ENCODE peak calls at places on chromosome 13, in five cellular contexts. O is heart right ventricle, E is PC-9, J is fibroblast of lung, Q is cardiac muscle cell. K is an unnamed sample.

GRCh38 chr13:106530209-106530906 is 5.1 kb downstream of the EFNB2 start:
- DNase-seq in O (peak; percentile 50), E (peak; percentile 43), J (no peak), Q (no peak), K (no peak)

GRCh38 chr13:33740134-33740538 is 77.8 kb upstream of the RFC3 start:
- DNase-seq in O (no peak), E (no peak), J (peak; percentile 92), Q (peak; percentile 85), K (no peak)

GRCh38 chr13:90447735-90448103 is 899.8 kb upstream of the MIR17HG start:
- DNase-seq in O (no peak), E (peak; percentile 13), J (peak; percentile 95), Q (peak; percentile 61), K (no peak)

GRCh38 chr13:94520001-94520400 is 40.5 kb upstream of the DCT start:
- DNase-seq in O (no peak), E (no peak), J (no peak), Q (no peak), K (no peak)

GRCh38 chr13:29508130-29508873 is 87.2 kb downstream of the SLC7A1 start:
- DNase-seq in O (peak; percentile 84), E (peak; percentile 70), J (peak; percentile 91), Q (peak; percentile 86), K (peak; percentile 96)

GRCh38 chr13:75566658-75567057 is 17.1 kb downstream of the UCHL3 start:
- DNase-seq in O (no peak), E (no peak), J (peak; percentile 36), Q (peak; percentile 67), K (no peak)

GRCh38 chr13:49627831-49628652 is at the start of gene ARL11:
- DNase-seq in O (peak; percentile 43), E (peak; percentile 83), J (no peak), Q (no peak), K (peak; percentile 93)

GRCh38 chr13:50400035-50400726 is 384.9 kb downstream of the KCNRG start:
- DNase-seq in O (peak; percentile 64), E (no peak), J (peak; percentile 66), Q (peak; percentile 71), K (no peak)

GRCh38 chr13:35979378-35979911 is 151.7 kb downstream of the DCLK1 start:
- DNase-seq in O (peak; percentile 69), E (no peak), J (peak; percentile 98), Q (peak; percentile 97), K (no peak)

GRCh38 chr13:40344270-40345148 is 321.9 kb downstream of the FOXO1 start:
- DNase-seq in O (no peak), E (no peak), J (peak; percentile 46), Q (peak; percentile 85), K (no peak)

GRCh38 chr13:39374741-39375189 is 228.2 kb downstream of the LHFPL6 start:
- DNase-seq in O (no peak), E (no peak), J (peak; percentile 12), Q (no peak), K (no peak)

GRCh38 chr13:84653915-84654534 is 771.8 kb upstream of the SLITRK1 start:
- DNase-seq in O (peak; percentile 59), E (no peak), J (no peak), Q (no peak), K (no peak)

GRCh38 chr13:49836516-49836915 is 44.0 kb upstream of the KPNA3 start:
- DNase-seq in O (no peak), E (no peak), J (no peak), Q (no peak), K (peak; percentile 74)

GRCh38 chr13:20847298-20847697 is 55.2 kb downstream of the XPO4 start:
- DNase-seq in O (no peak), E (no peak), J (peak; percentile 26), Q (peak; percentile 48), K (no peak)

GRCh38 chr13:99995503-99996176 is 14.1 kb downstream of the ZIC2 start:
- DNase-seq in O (no peak), E (no peak), J (no peak), Q (no peak), K (peak; percentile 68)

GRCh38 chr13:111145071-111145470 is 30.0 kb downstream of the ARHGEF7 start:
- DNase-seq in O (no peak), E (no peak), J (no peak), Q (no peak), K (no peak)

GRCh38 chr13:108924154-108924940 is 294.9 kb downstream of the MYO16 start:
- DNase-seq in O (no peak), E (no peak), J (peak; percentile 43), Q (no peak), K (no peak)

GRCh38 chr13:36193151-36193855 is 21.1 kb downstream of the SOHLH2 start:
- DNase-seq in O (no peak), E (peak; percentile 57), J (peak; percentile 49), Q (peak; percentile 44), K (no peak)

GRCh38 chr13:107244241-107244640 is 676.3 kb upstream of the ARGLU1 start:
- DNase-seq in O (no peak), E (no peak), J (no peak), Q (no peak), K (no peak)

GRCh38 chr13:47087841-47088240 is 191.0 kb upstream of the HTR2A start:
- DNase-seq in O (no peak), E (no peak), J (peak; percentile 85), Q (peak; percentile 12), K (no peak)

GRCh38 chr13:39302855-39303254 is 264.6 kb downstream of the NHLRC3 start:
- DNase-seq in O (no peak), E (no peak), J (no peak), Q (no peak), K (no peak)

GRCh38 chr13:114132419-114133121 is at the start of gene RASA3:
- DNase-seq in O (peak; percentile 72), E (peak; percentile 76), J (peak; percentile 87), Q (peak; percentile 93), K (peak; percentile 94)

GRCh38 chr13:77925616-77926015 is 7.0 kb upstream of the EDNRB start:
- DNase-seq in O (no peak), E (no peak), J (no peak), Q (no peak), K (no peak)

GRCh38 chr13:40430234-40430633 is 236.2 kb downstream of the FOXO1 start:
- DNase-seq in O (no peak), E (no peak), J (no peak), Q (no peak), K (no peak)

GRCh38 chr13:110136660-110137585 is 170.0 kb downstream of the COL4A1 start:
- DNase-seq in O (no peak), E (no peak), J (no peak), Q (no peak), K (peak; percentile 79)
- H3K4me3 ChIP-seq in O (peak overlapping the region; percentile 69), E (peak overlapping the region; percentile 67), J (no peak overlapping the region), Q (peak overlapping the region; percentile 59), K (peak overlapping the region; percentile 89)

DNA sequence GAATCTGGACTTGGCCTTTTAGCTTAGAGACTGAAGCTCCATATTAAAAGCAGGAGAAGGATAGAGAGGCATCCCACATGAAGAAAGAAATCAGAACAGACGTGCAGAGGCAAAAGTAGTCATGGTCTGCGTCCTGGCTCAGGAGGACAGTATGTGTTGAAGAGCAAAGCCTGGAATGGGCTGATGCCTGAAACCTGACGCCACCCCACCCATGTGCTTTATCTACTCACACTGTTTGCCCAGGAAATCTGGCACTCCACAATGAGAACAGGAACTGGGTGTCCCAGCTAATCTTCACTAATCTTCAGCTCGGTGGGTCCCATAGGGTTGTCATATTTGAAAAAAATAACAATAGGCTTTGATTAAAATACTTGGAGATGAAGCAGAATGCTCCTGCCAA is 549.0 kb upstream of the GPC6 start:
- DNase-seq in O (no peak), E (no peak), J (no peak), Q (no peak), K (peak; percentile 66)
- H3K4me3 ChIP-seq in O (no peak overlapping the region), E (no peak overlapping the region), J (no peak overlapping the region), Q (no peak overlapping the region), K (peak overlapping the region; percentile 21)

GRCh38 chr13:51520524-51520923 is 63.7 kb upstream of the WDFY2 start:
- DNase-seq in O (no peak), E (no peak), J (peak; percentile 71), Q (peak; percentile 68), K (no peak)
- H3K4me3 ChIP-seq in O (no peak overlapping the region), E (no peak overlapping the region), J (no peak overlapping the region), Q (no peak overlapping the region), K (no peak overlapping the region)

DNA sequence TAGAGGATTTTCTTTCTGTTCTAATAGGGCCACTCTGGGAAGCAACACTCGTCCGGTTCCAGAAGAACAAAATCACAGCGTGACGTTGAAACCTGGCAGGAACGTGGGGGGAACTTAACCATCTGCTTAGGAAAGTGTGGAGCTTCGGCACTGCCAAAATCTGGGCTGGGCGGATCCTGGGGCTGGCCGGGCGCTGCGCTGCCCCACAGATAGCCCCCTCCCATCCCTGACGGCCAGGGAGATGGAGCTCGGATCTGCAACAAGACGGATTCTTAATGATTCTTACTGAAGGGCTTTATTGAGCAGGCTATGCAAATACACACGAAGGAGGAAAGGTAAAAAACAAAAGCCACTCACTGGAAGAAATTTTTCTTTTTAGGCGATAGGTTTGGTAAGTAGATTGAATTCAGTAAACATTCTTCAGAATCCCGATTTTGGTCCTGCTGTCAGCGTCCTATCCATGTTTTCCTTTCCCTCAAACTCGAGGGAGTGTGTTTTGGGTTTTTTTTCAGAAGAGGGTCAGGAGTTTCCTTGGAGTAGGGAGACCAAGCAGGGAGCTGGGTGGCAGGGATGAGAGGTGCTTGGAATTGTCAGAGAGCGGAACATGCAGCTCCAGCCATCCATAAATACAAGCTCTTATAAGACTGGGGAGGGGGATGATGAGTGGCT is 1.4 kb upstream of the PCDH8 start:
- DNase-seq in O (no peak), E (no peak), J (no peak), Q (no peak), K (peak; percentile 61)
- H3K4me3 ChIP-seq in O (peak overlapping the region; percentile 72), E (no peak overlapping the region), J (no peak overlapping the region), Q (no peak overlapping the region), K (no peak overlapping the region)

GRCh38 chr13:48318014-48318713 is 14.6 kb downstream of the RB1 start:
- DNase-seq in O (peak; percentile 30), E (no peak), J (no peak), Q (no peak), K (no peak)
- H3K4me3 ChIP-seq in O (peak overlapping the region; percentile 40), E (no peak overlapping the region), J (no peak overlapping the region), Q (no peak overlapping the region), K (no peak overlapping the region)

DNA sequence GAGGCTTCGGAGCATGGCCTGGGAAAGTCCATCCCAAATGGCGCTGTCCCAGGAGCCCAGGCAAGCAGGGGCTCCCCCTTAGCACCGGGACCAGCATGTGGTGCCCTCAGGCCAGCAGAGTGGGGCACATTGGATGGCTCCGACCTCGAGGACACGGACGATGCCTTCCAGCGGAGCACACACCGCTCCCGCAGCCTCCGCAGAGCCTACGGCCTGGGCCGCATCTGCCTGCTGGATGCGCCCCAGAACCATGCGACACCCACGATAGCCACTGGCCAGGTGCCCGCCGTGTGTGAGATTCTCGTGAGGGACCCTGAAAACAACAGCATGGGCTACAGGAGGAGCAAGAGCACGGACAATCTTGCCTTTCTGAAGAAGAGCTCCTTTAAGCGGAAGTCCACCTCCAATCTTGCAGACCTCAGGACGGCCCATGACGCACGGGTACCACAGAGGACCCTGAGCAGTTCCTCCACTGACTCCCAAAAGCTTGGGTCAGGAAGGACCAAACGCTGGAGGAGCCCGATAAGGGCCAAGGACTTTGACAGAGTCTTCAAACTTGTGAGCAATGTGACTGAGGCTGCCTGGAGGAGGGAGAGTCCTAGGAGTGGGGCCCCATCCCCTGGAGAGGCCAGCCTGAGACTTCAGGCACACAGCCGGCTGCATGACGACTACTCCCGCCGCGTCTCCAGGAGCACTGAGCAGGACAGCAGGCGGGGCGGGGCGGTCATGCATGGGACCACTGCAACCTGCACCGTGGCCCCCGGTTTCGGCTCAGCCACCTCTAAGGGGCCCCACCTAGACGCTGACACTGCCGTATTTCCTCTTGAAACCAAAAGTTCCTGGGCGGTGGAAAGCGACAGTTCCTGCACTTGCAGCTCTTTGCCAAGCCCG is 63.1 kb downstream of the SPATA13 start:
- DNase-seq in O (peak; percentile 21), E (no peak), J (no peak), Q (no peak), K (no peak)
- H3K4me3 ChIP-seq in O (no peak overlapping the region), E (no peak overlapping the region), J (no peak overlapping the region), Q (no peak overlapping the region), K (no peak overlapping the region)